ENCODE peak calls at places on chromosomes 12 and 14, in eight cellular contexts. N is right lobe of liver, H is transverse colon, Q is ovary, R is testis, F is uterus, G is tibial nerve, O is A549. J is an unnamed sample.

GRCh38 chr14:99727096-99727870 is 43.2 kb downstream of the CYP46A1 start:
- DNase-seq in R (no peak), H (no peak), N (peak), F (peak), Q (peak), G (no peak), O (no peak), J (no peak)

GRCh38 chr14:20184181-20184580 is 6.5 kb upstream of the OR11G2 start:
- DNase-seq in G (no peak), Q (no peak), O (no peak), N (no peak), R (no peak), H (no peak), F (no peak), J (no peak)

GRCh38 chr14:100155049-100155621 is 4.3 kb downstream of the DEGS2 start:
- DNase-seq in Q (peak), N (no peak), R (peak), G (no peak), F (no peak), H (peak), O (peak), J (no peak)

GRCh38 chr12:116882742-116883141 is 1.5 kb upstream of the HRK start:
- DNase-seq in G (no peak), F (no peak), N (no peak), Q (no peak), H (no peak), O (peak), R (no peak), J (no peak)

GRCh38 chr12:26704684-26705475 is 128.1 kb downstream of the ITPR2 start:
- DNase-seq in H (no peak), R (peak), F (no peak), G (no peak), Q (no peak), O (peak), N (no peak), J (no peak)

GRCh38 chr14:56185991-56186390 is 67.8 kb downstream of the PELI2 start:
- DNase-seq in G (no peak), R (no peak), F (no peak), N (no peak), H (no peak), Q (no peak), O (no peak), J (no peak)

GRCh38 chr14:56708704-56709103 is 101.6 kb downstream of the OTX2 start:
- DNase-seq in N (no peak), H (no peak), F (no peak), G (no peak), O (no peak), R (no peak), Q (no peak), J (no peak)

GRCh38 chr14:95484296-95484695 is 32.2 kb downstream of the SYNE3 start:
- DNase-seq in N (peak), Q (peak), G (no peak), R (no peak), O (no peak), H (no peak), F (no peak), J (no peak)

GRCh38 chr14:97052001-97052400 is 254.8 kb downstream of the VRK1 start:
- DNase-seq in F (no peak), Q (no peak), N (no peak), R (no peak), O (no peak), G (no peak), H (no peak), J (no peak)

GRCh38 chr14:93081875-93082570 is 33.7 kb downstream of the ITPK1 start:
- DNase-seq in G (no peak), Q (no peak), O (no peak), H (no peak), F (no peak), R (no peak), N (no peak), J (no peak)

GRCh38 chr12:111355181-111355925 is 13.5 kb downstream of the PHETA1 start:
- DNase-seq in H (no peak), G (no peak), Q (no peak), R (no peak), O (no peak), F (no peak), N (no peak), J (no peak)

GRCh38 chr14:85471744-85472143 is 58.2 kb upstream of the FLRT2 start:
- DNase-seq in G (no peak), H (no peak), O (peak), Q (no peak), R (no peak), N (no peak), F (no peak), J (no peak)

GRCh38 chr12:49777800-49778748 is 36.7 kb downstream of the TMBIM6 start:
- DNase-seq in Q (peak), G (no peak), N (peak), O (peak), F (no peak), R (peak), H (peak), J (no peak)

GRCh38 chr12:105341010-105341409 is 10.5 kb downstream of the C12orf75 start:
- DNase-seq in H (no peak), G (no peak), Q (no peak), F (no peak), R (no peak), O (no peak), N (no peak), J (no peak)

GRCh38 chr12:39037115-39037514 is 131.7 kb upstream of the CPNE8 start:
- DNase-seq in R (no peak), G (no peak), N (no peak), F (no peak), O (no peak), H (no peak), Q (no peak), J (no peak)

GRCh38 chr12:113214938-113215400 is 6.3 kb upstream of the TPCN1 start:
- DNase-seq in H (peak), G (peak), R (peak), O (peak), F (peak), N (no peak), Q (no peak), J (no peak)

GRCh38 chr14:80212025-80212402 is 710 bp upstream of the DIO2 start:
- DNase-seq in F (no peak), O (peak), G (no peak), Q (no peak), R (no peak), N (no peak), H (no peak), J (no peak)

GRCh38 chr12:3554547-3555115 is 63.6 kb downstream of the PRMT8 start:
- DNase-seq in F (no peak), N (no peak), O (no peak), R (no peak), G (no peak), H (no peak), Q (no peak), J (no peak)

GRCh38 chr12:76942276-76942675 is 63.5 kb upstream of the CSRP2 start:
- DNase-seq in Q (no peak), N (no peak), H (no peak), G (no peak), F (no peak), O (no peak), R (no peak), J (no peak)

GRCh38 chr14:54487771-54488170 is 1.0 kb downstream of the GMFB start:
- DNase-seq in R (no peak), F (no peak), O (peak), Q (no peak), N (no peak), H (no peak), G (no peak), J (no peak)

GRCh38 chr12:96719671-96720362 is 187.2 kb upstream of the NEDD1 start:
- DNase-seq in G (no peak), R (no peak), H (peak), F (no peak), O (no peak), Q (no peak), N (no peak), J (no peak)

GRCh38 chr14:98959410-98959809 is 312.6 kb downstream of the BCL11B start:
- DNase-seq in R (no peak), O (no peak), G (no peak), H (no peak), Q (no peak), F (no peak), N (no peak), J (no peak)

GRCh38 chr14:37988472-37988871 is 219.2 kb upstream of the SSTR1 start:
- DNase-seq in N (no peak), F (no peak), H (no peak), G (no peak), O (no peak), R (no peak), Q (no peak), J (no peak)

GRCh38 chr12:62983594-62983993 is 48.6 kb upstream of the PPM1H start:
- DNase-seq in R (no peak), F (no peak), G (no peak), Q (no peak), O (peak), N (no peak), H (no peak), J (no peak)

GRCh38 chr12:46492471-46493351 is 120.1 kb upstream of the SLC38A2 start:
- DNase-seq in N (peak), R (no peak), Q (no peak), O (peak), G (no peak), F (no peak), H (no peak), J (no peak)

GRCh38 chr14:68088463-68088862 is 268.9 kb downstream of the RAD51B start:
- DNase-seq in O (peak), F (peak), G (no peak), Q (no peak), N (no peak), H (no peak), R (no peak), J (no peak)

GRCh38 chr14:63603749-63604277 is 37.9 kb downstream of the WDR89 start:
- DNase-seq in N (no peak), H (no peak), O (no peak), F (no peak), Q (no peak), G (no peak), R (no peak), J (no peak)

GRCh38 chr14:69845787-69846186 is 33.4 kb upstream of the SMOC1 start:
- DNase-seq in G (no peak), H (no peak), F (no peak), O (no peak), N (no peak), Q (no peak), R (no peak), J (no peak)

GRCh38 chr14:104386281-104386841 is 193.2 kb upstream of the C14orf180 start:
- DNase-seq in H (peak), N (peak), Q (no peak), F (no peak), G (no peak), R (no peak), O (no peak), J (no peak)

GRCh38 chr12:111271674-111272418 is 97.0 kb downstream of the PHETA1 start:
- DNase-seq in H (no peak), R (no peak), O (no peak), F (no peak), Q (no peak), G (no peak), N (no peak), J (no peak)

GRCh38 chr14:102969060-102969791 is 46.8 kb downstream of the AMN start:
- DNase-seq in O (no peak), F (no peak), Q (no peak), G (no peak), H (no peak), N (no peak), R (no peak), J (no peak)

GRCh38 chr12:114213055-114213561 is 192.8 kb downstream of the TBX5 start:
- DNase-seq in O (peak), G (no peak), N (no peak), F (no peak), H (no peak), Q (no peak), R (no peak), J (no peak)

GRCh38 chr12:6952860-6953416 is 1.8 kb downstream of the PTPN6 start:
- DNase-seq in R (no peak), F (no peak), G (no peak), Q (no peak), N (no peak), O (no peak), H (no peak), J (no peak)

GRCh38 chr12:51270067-51270846 is at the start of gene SMAGP:
- DNase-seq in H (peak), G (peak), O (peak), F (peak), N (peak), Q (peak), R (peak), J (no peak)
- TF ChIP-seq CTCF in H (no peak), G (no peak), O (no peak), F (no peak), N (no peak), Q (no peak), R (no peak), J (no peak)

DNA sequence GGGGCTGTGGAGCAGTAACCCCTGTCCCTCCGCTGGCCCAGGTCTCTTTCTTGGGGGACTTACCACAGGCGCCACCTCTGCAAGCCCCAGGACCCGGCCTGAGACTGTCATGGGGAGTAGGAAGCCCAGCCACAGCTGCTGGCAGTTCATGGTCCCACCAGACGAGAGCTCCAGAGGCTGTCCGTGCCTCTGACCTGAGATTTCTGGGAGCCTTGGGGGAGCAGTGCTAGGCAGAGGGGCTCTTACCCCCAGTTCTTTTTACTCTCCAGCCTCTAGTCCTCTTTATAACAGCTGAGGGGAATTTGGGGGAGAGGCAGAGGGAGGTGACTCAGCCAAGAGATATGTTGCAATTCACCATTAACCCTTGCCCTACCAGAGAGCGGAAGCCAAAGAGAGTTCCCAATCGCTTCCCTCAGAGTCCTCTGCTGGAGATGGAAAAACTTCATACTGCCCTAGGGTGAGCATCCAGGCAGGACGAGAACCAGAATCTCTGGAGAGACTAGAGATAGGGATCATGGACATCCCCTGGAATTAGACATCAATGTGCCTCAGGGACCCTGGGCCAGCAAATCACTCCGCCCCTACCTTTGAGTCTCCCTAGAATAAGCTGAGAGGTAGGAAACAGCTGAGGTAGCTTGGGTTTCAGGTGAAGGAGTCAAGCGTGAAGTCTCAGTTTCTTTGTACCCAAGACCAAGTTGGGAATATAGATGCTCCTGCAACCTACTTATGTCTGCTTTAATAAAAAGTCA is at the start of gene MMP19:
- DNase-seq in F (peak), H (no peak), Q (peak), G (peak), R (no peak), N (no peak), O (peak), J (no peak)
- TF ChIP-seq POLR2A in F (peak), H (peak), Q (peak), G (no peak), R (no peak), N (peak), O (no peak), J (no peak)

GRCh38 chr14:90523961-90524875 is 127.4 kb downstream of the CALM1 start:
- DNase-seq in N (no peak), R (no peak), H (no peak), Q (no peak), G (no peak), F (no peak), O (no peak), J (no peak)
- TF ChIP-seq CTCF in N (no peak), R (no peak), H (no peak), Q (no peak), G (peak), F (no peak), O (no peak), J (no peak)

GRCh38 chr14:51954657-51955056 is 34.7 kb upstream of the RTRAF start:
- DNase-seq in F (no peak), Q (no peak), O (no peak), H (no peak), N (no peak), R (no peak), G (no peak), J (no peak)

GRCh38 chr14:51953996-51954395 is 35.4 kb upstream of the RTRAF start:
- DNase-seq in O (no peak), N (no peak), Q (no peak), G (no peak), R (no peak), H (no peak), F (no peak), J (no peak)

DNA sequence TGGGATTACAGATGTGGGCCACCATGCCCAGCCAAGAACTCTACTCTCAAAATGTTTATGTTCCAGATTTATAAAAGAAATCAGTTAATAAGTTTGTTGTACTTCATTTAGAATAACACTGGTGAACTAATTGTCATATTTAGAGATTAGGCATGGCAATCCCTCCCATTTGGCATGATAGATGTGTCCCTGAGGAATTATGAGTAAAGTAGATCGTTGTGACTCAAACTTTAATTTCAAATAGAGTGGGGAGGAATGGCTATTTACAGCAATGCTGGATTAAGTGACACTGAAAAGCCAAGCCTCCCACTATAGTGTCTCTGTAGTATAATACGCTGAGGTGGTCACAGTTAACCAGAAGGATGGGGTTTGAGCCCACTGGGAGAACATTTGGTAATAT is 39.3 kb upstream of the RTRAF start:
- DNase-seq in Q (no peak), G (no peak), F (no peak), R (no peak), O (no peak), H (no peak), N (no peak), J (no peak)
- TF ChIP-seq POLR2A in Q (no peak), G (no peak), F (no peak), R (no peak), O (no peak), H (no peak), N (no peak), J (no peak)

GRCh38 chr14:75040959-75041358 is 10.3 kb downstream of the MLH3 start:
- DNase-seq in G (no peak), R (no peak), Q (no peak), N (no peak), F (no peak), H (no peak), O (no peak), J (no peak)

GRCh38 chr14:75040497-75040896 is 10.8 kb downstream of the MLH3 start:
- DNase-seq in H (no peak), O (no peak), G (no peak), F (no peak), Q (no peak), R (no peak), N (no peak), J (no peak)

GRCh38 chr14:75041613-75042012 is 9.7 kb downstream of the MLH3 start:
- DNase-seq in Q (no peak), O (peak), R (no peak), F (no peak), G (no peak), H (peak), N (no peak), J (no peak)

GRCh38 chr14:75044322-75044721 is 6.9 kb downstream of the MLH3 start:
- DNase-seq in H (no peak), F (no peak), R (no peak), Q (no peak), O (no peak), G (no peak), N (no peak), J (no peak)

DNA sequence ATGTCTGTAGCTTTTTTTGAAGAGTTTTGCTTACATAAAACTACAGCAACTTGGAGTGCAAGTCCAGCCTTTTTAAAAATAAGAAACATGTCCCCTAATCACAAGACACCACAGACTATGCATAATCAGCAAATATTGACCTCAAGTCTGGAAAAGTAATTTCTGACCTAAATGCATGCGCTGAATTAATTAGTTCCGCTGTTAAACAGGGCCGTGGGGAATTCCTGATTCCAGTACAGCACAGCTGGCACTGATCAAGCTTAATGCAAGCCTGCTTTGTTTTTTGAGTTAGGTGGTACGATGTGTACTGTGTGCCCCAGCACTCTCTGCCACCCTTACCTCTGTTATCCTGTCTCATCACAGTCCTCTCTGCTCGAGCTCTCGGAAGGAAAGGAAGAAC is 9.2 kb downstream of the MLH3 start:
- DNase-seq in O (peak), H (no peak), G (no peak), N (no peak), F (no peak), R (no peak), Q (no peak), J (no peak)
- TF ChIP-seq CTCF in O (no peak), H (no peak), G (no peak), N (no peak), F (no peak), R (no peak), Q (no peak), J (no peak)

GRCh38 chr12:132156926-132157325 is 12.7 kb downstream of the NOC4L start:
- DNase-seq in G (no peak), R (no peak), N (no peak), O (no peak), H (no peak), F (no peak), Q (no peak), J (no peak)

GRCh38 chr12:132153501-132154340 is 9.5 kb downstream of the NOC4L start:
- DNase-seq in H (peak), F (peak), O (peak), R (peak), N (no peak), Q (peak), G (peak), J (no peak)

GRCh38 chr12:132156145-132156709 is 12.0 kb downstream of the NOC4L start:
- DNase-seq in N (no peak), H (no peak), F (no peak), G (no peak), R (no peak), Q (no peak), O (no peak), J (no peak)

GRCh38 chr12:132154341-132154761 is 10.1 kb downstream of the NOC4L start:
- DNase-seq in R (no peak), G (no peak), H (no peak), O (no peak), N (no peak), Q (no peak), F (no peak), J (no peak)

GRCh38 chr12:132154941-132155770 is 10.9 kb downstream of the NOC4L start:
- DNase-seq in Q (no peak), G (no peak), R (no peak), N (no peak), H (no peak), O (peak), F (no peak), J (no peak)
- TF ChIP-seq POLR2A in Q (no peak), G (no peak), R (no peak), N (no peak), H (no peak), O (no peak), F (no peak), J (no peak)

GRCh38 chr12:4858385-4858784 is 51.3 kb upstream of the KCNA1 start:
- DNase-seq in F (no peak), O (no peak), G (no peak), Q (no peak), N (peak), H (no peak), R (peak), J (no peak)
- TF ChIP-seq CTCF in F (no peak), O (no peak), G (no peak), Q (no peak), N (peak), H (no peak), R (no peak), J (no peak)

GRCh38 chr12:109555431-109556315 is 17.6 kb downstream of the MMAB start:
- DNase-seq in R (no peak), H (no peak), Q (no peak), N (no peak), O (no peak), G (no peak), F (no peak), J (no peak)
- TF ChIP-seq POLR2A in R (no peak), H (no peak), Q (no peak), N (no peak), O (no peak), G (no peak), F (no peak), J (no peak)